ENCODE peak calls at places on chromosomes 12 and 14, in five cellular contexts. U, G, Q, T and R are unnamed samples.

GRCh38 chr12:19882418-19882817 is 443.1 kb downstream of the AEBP2 start:
- DNase-seq in Q (no peak), G (no peak), T (no peak), U (no peak), R (no peak)

GRCh38 chr12:1758887-1759286 is 61.5 kb upstream of the LRTM2 start:
- DNase-seq in T (no peak), U (no peak), G (no peak), Q (no peak), R (no peak)

GRCh38 chr14:91308337-91308736 is 63.8 kb upstream of the GPR68 start:
- DNase-seq in U (no peak), T (no peak), G (no peak), Q (no peak), R (no peak)

GRCh38 chr12:50174971-50175715 is 8.0 kb upstream of the CERS5 start:
- DNase-seq in G (peak; percentile 53), U (peak; percentile 56), Q (no peak), T (no peak), R (peak; percentile 38)

GRCh38 chr12:27969011-27969900 is 3.3 kb downstream of the PTHLH start:
- DNase-seq in Q (no peak), T (no peak), U (no peak), G (no peak), R (no peak)

GRCh38 chr14:58078068-58078467 is 73.9 kb downstream of the ARMH4 start:
- DNase-seq in Q (no peak), U (peak; percentile 84), G (no peak), T (peak; percentile 79), R (peak; percentile 82)

GRCh38 chr14:32190713-32191112 is 11.1 kb upstream of the RNU6-7 start:
- DNase-seq in U (no peak), G (no peak), T (no peak), Q (no peak), R (no peak)

GRCh38 chr12:56724660-56724988 is 475 bp downstream of the NACA start:
- DNase-seq in T (no peak), Q (no peak), G (no peak), U (peak; percentile 8), R (no peak)

GRCh38 chr12:90741611-90742010 is 213.4 kb downstream of the CCER1 start:
- DNase-seq in T (no peak), G (no peak), U (no peak), Q (no peak), R (no peak)

GRCh38 chr12:78928200-78929074 is 63.9 kb downstream of the SYT1 start:
- DNase-seq in U (peak; percentile 90), G (peak; percentile 64), Q (no peak), T (peak; percentile 65), R (peak; percentile 52)

GRCh38 chr12:115473257-115473956 is 789.4 kb upstream of the TBX3 start:
- DNase-seq in Q (no peak), T (no peak), G (no peak), U (no peak), R (no peak)

GRCh38 chr12:110345176-110345651 is 58.3 kb downstream of the ANAPC7 start:
- DNase-seq in T (no peak), Q (no peak), G (no peak), U (peak; percentile 99), R (peak; percentile 28)

GRCh38 chr14:106879241-106879640 is 1352.9 kb downstream of the TMEM121 start:
- DNase-seq in T (no peak), U (peak; percentile 23), G (no peak), Q (no peak), R (no peak)

GRCh38 chr12:31001581-31002360 is 71.9 kb upstream of the DDX11 start:
- DNase-seq in T (no peak), G (no peak), U (no peak), Q (peak; percentile 37), R (no peak)

GRCh38 chr12:75705749-75706719 is 194.6 kb upstream of the KRR1 start:
- DNase-seq in T (peak; percentile 96), G (no peak), Q (no peak), U (peak; percentile 84), R (peak; percentile 88)

GRCh38 chr14:101713641-101714349 is 47.7 kb upstream of the PPP2R5C start:
- DNase-seq in G (no peak), Q (no peak), T (no peak), U (no peak), R (no peak)

GRCh38 chr14:88128811-88129210 is 123.9 kb downstream of the GPR65 start:
- DNase-seq in U (no peak), G (no peak), Q (no peak), T (no peak), R (no peak)

GRCh38 chr12:55935742-55936151 is 4.8 kb downstream of the DGKA start:
- DNase-seq in G (no peak), Q (peak; percentile 56), U (no peak), T (no peak), R (no peak)

GRCh38 chr12:114767906-114768697 is 84.1 kb upstream of the TBX3 start:
- DNase-seq in Q (no peak), T (no peak), G (no peak), U (no peak), R (no peak)

GRCh38 chr12:42886160-42886559 is 296.6 kb upstream of the PRICKLE1 start:
- DNase-seq in U (no peak), Q (no peak), G (no peak), T (no peak), R (no peak)

GRCh38 chr12:65487679-65488078 is 209.2 kb downstream of the MSRB3 start:
- DNase-seq in T (no peak), G (no peak), U (peak; percentile 32), Q (no peak), R (no peak)

GRCh38 chr12:85866929-85867776 is 6.9 kb upstream of the NTS start:
- DNase-seq in G (peak; percentile 22), T (peak; percentile 76), Q (no peak), U (peak; percentile 71), R (peak; percentile 19)

GRCh38 chr14:63705561-63706070 is 22.2 kb downstream of the SGPP1 start:
- DNase-seq in U (no peak), Q (no peak), T (no peak), G (no peak), R (no peak)

GRCh38 chr12:19847294-19848059 is 408.2 kb downstream of the AEBP2 start:
- DNase-seq in U (no peak), T (peak; percentile 50), Q (no peak), G (no peak), R (peak; percentile 18)

GRCh38 chr12:132419612-132420237 is 70.2 kb upstream of the FBRSL1 start:
- DNase-seq in Q (no peak), G (no peak), U (no peak), T (no peak), R (no peak)

GRCh38 chr14:63747836-63748235 is 20.0 kb upstream of the SGPP1 start:
- DNase-seq in Q (no peak), T (no peak), G (no peak), U (no peak), R (no peak)

GRCh38 chr12:109621271-109621671 is 47.7 kb downstream of the MVK start:
- DNase-seq in U (peak; percentile 41), T (no peak), G (no peak), Q (no peak), R (no peak)

GRCh38 chr12:80262372-80263170 is 163.2 kb downstream of the OTOGL start:
- DNase-seq in T (no peak), G (no peak), Q (no peak), U (no peak), R (peak; percentile 44)

GRCh38 chr14:24353551-24354529 is 14.0 kb upstream of the RIPK3 start:
- DNase-seq in T (no peak), Q (no peak), G (no peak), U (peak; percentile 80), R (no peak)

DNA sequence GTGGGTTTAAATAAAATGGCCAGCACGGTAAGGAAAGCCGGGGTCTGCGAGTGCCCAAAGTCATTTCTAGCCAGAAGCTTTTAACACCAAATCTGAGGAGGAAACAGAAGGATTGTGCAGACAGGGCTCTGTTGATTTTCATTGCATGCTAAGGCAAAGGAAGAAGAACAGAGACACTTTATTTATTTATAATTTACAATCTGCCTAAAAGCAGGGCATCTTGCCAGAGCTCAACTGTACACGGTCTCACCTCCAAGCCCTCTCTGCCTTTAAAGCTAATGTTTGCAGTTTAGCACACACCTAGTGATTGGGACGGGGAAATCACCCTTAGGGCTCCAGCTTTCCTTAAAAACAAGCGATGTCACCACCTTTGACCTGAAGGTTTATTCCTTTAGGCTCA is 4.0 kb downstream of the KCNA5 start:
- DNase-seq in T (no peak), Q (no peak), U (no peak), G (no peak), R (no peak)
- H3K4me3 ChIP-seq in T (no peak overlapping the region), Q (no peak overlapping the region), U (no peak overlapping the region), G (no peak overlapping the region), R (no peak overlapping the region)

DNA sequence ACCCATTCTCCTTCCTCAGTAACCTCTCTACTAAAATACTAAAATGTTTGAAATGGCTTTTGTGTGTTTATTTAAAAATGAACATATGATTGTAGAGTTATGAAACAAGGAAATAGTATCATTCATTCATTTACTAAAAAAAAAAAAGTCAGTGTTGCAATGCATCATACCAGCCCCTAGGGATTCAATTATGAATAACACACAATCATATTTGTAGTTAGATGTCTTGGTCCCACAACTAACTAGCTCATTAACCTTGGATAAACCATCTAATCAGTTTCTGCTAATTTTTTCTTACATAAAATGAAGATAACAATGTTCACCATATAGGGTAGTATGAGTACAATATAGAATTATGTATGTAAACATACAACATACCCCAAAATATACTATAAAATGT is 183.2 kb downstream of the GRIN2B start:
- DNase-seq in T (no peak), U (no peak), Q (no peak), G (no peak), R (no peak)
- TF ChIP-seq CTCF in T (no peak), U (no peak), Q (no peak), G (no peak), R (no peak)

GRCh38 chr14:103340480-103341212 is 6.6 kb downstream of the EIF5 start:
- DNase-seq in Q (no peak), U (no peak), G (no peak), T (no peak), R (no peak)

GRCh38 chr14:103336191-103336590 is 2.2 kb downstream of the EIF5 start:
- DNase-seq in T (no peak), G (no peak), Q (peak; percentile 36), U (no peak), R (no peak)

GRCh38 chr14:103334644-103335603 is 887 bp downstream of the EIF5 start:
- DNase-seq in U (peak; percentile 61), Q (peak; percentile 89), T (peak; percentile 62), G (no peak), R (no peak)

GRCh38 chr14:103339561-103339960 is 5.5 kb downstream of the EIF5 start:
- DNase-seq in G (no peak), T (no peak), U (no peak), Q (no peak), R (no peak)

GRCh38 chr14:103337794-103338193 is 3.8 kb downstream of the EIF5 start:
- DNase-seq in T (no peak), U (no peak), G (no peak), Q (no peak), R (no peak)
- H3K36me3 ChIP-seq in T (peaks cover 80% of the 10 kb centered on the region), U (peaks cover 42% of the 10 kb centered on the region), G (peaks cover 73% of the 10 kb centered on the region), Q (peaks cover 46% of the 10 kb centered on the region), R (peaks cover 4% of the 10 kb centered on the region)

GRCh38 chr12:13178568-13179158 is 17.9 kb upstream of the EMP1 start:
- DNase-seq in T (no peak), Q (no peak), G (no peak), U (no peak), R (no peak)
- H3K4me3 ChIP-seq in T (no peak overlapping the region), Q (no peak overlapping the region), G (no peak overlapping the region), U (no peak overlapping the region), R (no peak overlapping the region)

GRCh38 chr14:20787025-20787424 is 6.0 kb downstream of the RNASE6 start:
- DNase-seq in Q (no peak), G (no peak), T (no peak), U (no peak), R (no peak)
- TF ChIP-seq CTCF in Q (no peak), G (no peak), T (no peak), U (no peak), R (no peak)